ENCODE peak calls at places on chromosomes 4 and X, in eight cellular contexts. One of them, this sample, is unnamed.

GRCh38 chr4:106971586-106971985 is 64.5 kb downstream of the DKK2 start:
- DNase-seq in upper lobe of right lung: no peak
- DNase-seq in endodermal cell: no peak
- DNase-seq in psoas muscle: no peak
- DNase-seq in epithelial cell of esophagus: no peak
- DNase-seq in natural killer cell: no peak
- DNase-seq in BJ: no peak
- DNase-seq in left lung: no peak
- DNase-seq in this sample: no peak

GRCh38 chr4:119080721-119081541 is 54.7 kb upstream of the MYOZ2 start:
- DNase-seq in endodermal cell: no peak
- DNase-seq in epithelial cell of esophagus: peak; percentile 66
- DNase-seq in natural killer cell: no peak
- DNase-seq in BJ: no peak
- DNase-seq in psoas muscle: no peak
- DNase-seq in upper lobe of right lung: no peak
- DNase-seq in left lung: no peak
- DNase-seq in this sample: no peak

GRCh38 chr4:78779280-78779679 is 3.1 kb downstream of the BMP2K start:
- DNase-seq in natural killer cell: no peak
- DNase-seq in epithelial cell of esophagus: peak; percentile 51
- DNase-seq in BJ: no peak
- DNase-seq in left lung: no peak
- DNase-seq in psoas muscle: no peak
- DNase-seq in endodermal cell: no peak
- DNase-seq in upper lobe of right lung: no peak
- DNase-seq in this sample: no peak

GRCh38 chrX:48969471-48969870 is 2.2 kb downstream of the KCND1 start:
- DNase-seq in psoas muscle: no peak
- DNase-seq in left lung: no peak
- DNase-seq in endodermal cell: no peak
- DNase-seq in BJ: no peak
- DNase-seq in epithelial cell of esophagus: no peak
- DNase-seq in natural killer cell: no peak
- DNase-seq in upper lobe of right lung: no peak
- DNase-seq in this sample: no peak

GRCh38 chr4:158129649-158130048 is 43.2 kb downstream of the GASK1B start:
- DNase-seq in natural killer cell: no peak
- DNase-seq in upper lobe of right lung: no peak
- DNase-seq in psoas muscle: no peak
- DNase-seq in left lung: no peak
- DNase-seq in BJ: no peak
- DNase-seq in epithelial cell of esophagus: peak; percentile 5
- DNase-seq in endodermal cell: no peak
- DNase-seq in this sample: no peak

GRCh38 chr4:126568652-126569580 is 1063.8 kb upstream of the INTU start:
- DNase-seq in epithelial cell of esophagus: no peak
- DNase-seq in BJ: no peak
- DNase-seq in upper lobe of right lung: no peak
- DNase-seq in endodermal cell: no peak
- DNase-seq in natural killer cell: no peak
- DNase-seq in left lung: no peak
- DNase-seq in psoas muscle: no peak
- DNase-seq in this sample: no peak

GRCh38 chr4:15332377-15332776 is 95.5 kb upstream of the C1QTNF7 start:
- DNase-seq in natural killer cell: no peak
- DNase-seq in endodermal cell: no peak
- DNase-seq in BJ: no peak
- DNase-seq in psoas muscle: no peak
- DNase-seq in epithelial cell of esophagus: no peak
- DNase-seq in upper lobe of right lung: no peak
- DNase-seq in left lung: no peak
- DNase-seq in this sample: no peak

GRCh38 chr4:93394488-93395185 is 433.9 kb upstream of the ATOH1 start:
- DNase-seq in BJ: no peak
- DNase-seq in natural killer cell: no peak
- DNase-seq in psoas muscle: no peak
- DNase-seq in upper lobe of right lung: no peak
- DNase-seq in left lung: no peak
- DNase-seq in epithelial cell of esophagus: peak; percentile 2
- DNase-seq in endodermal cell: no peak
- DNase-seq in this sample: no peak

GRCh38 chrX:48487362-48487785 is 11.4 kb downstream of the FTSJ1 start:
- DNase-seq in upper lobe of right lung: no peak
- DNase-seq in endodermal cell: no peak
- DNase-seq in natural killer cell: peak; percentile 24
- DNase-seq in BJ: peak; percentile 86
- DNase-seq in psoas muscle: no peak
- DNase-seq in left lung: no peak
- DNase-seq in epithelial cell of esophagus: peak; percentile 96
- DNase-seq in this sample: peak; percentile 49

GRCh38 chrX:147958316-147958715 is 22.8 kb upstream of the FMR1NB start:
- DNase-seq in natural killer cell: no peak
- DNase-seq in BJ: peak; percentile 12
- DNase-seq in upper lobe of right lung: no peak
- DNase-seq in endodermal cell: no peak
- DNase-seq in psoas muscle: no peak
- DNase-seq in left lung: no peak
- DNase-seq in epithelial cell of esophagus: peak; percentile 52
- DNase-seq in this sample: no peak

GRCh38 chrX:95995600-95995999 is 689.0 kb upstream of the DIAPH2 start:
- DNase-seq in endodermal cell: no peak
- DNase-seq in epithelial cell of esophagus: peak; percentile 20
- DNase-seq in natural killer cell: no peak
- DNase-seq in upper lobe of right lung: no peak
- DNase-seq in BJ: no peak
- DNase-seq in left lung: no peak
- DNase-seq in psoas muscle: no peak
- DNase-seq in this sample: no peak

GRCh38 chrX:72621619-72622485 is 49.2 kb upstream of the HDAC8 start:
- DNase-seq in upper lobe of right lung: no peak
- DNase-seq in endodermal cell: no peak
- DNase-seq in psoas muscle: no peak
- DNase-seq in left lung: no peak
- DNase-seq in natural killer cell: no peak
- DNase-seq in epithelial cell of esophagus: peak; percentile 64
- DNase-seq in BJ: no peak
- DNase-seq in this sample: no peak

GRCh38 chr4:110087116-110087708 is 111.2 kb downstream of the ELOVL6 start:
- DNase-seq in epithelial cell of esophagus: peak; percentile 76
- DNase-seq in psoas muscle: no peak
- DNase-seq in left lung: no peak
- DNase-seq in BJ: peak; percentile 63
- DNase-seq in endodermal cell: no peak
- DNase-seq in upper lobe of right lung: no peak
- DNase-seq in natural killer cell: no peak
- DNase-seq in this sample: no peak

GRCh38 chrX:133676344-133677122 is 261.2 kb upstream of the GPC4 start:
- DNase-seq in natural killer cell: no peak
- DNase-seq in endodermal cell: no peak
- DNase-seq in psoas muscle: no peak
- DNase-seq in epithelial cell of esophagus: no peak
- DNase-seq in upper lobe of right lung: no peak
- DNase-seq in BJ: no peak
- DNase-seq in left lung: no peak
- DNase-seq in this sample: no peak

GRCh38 chrX:4944767-4945166 is 1231.3 kb upstream of the PRKX start:
- DNase-seq in epithelial cell of esophagus: no peak
- DNase-seq in natural killer cell: no peak
- DNase-seq in endodermal cell: peak; percentile 48
- DNase-seq in psoas muscle: no peak
- DNase-seq in left lung: no peak
- DNase-seq in BJ: no peak
- DNase-seq in upper lobe of right lung: no peak
- DNase-seq in this sample: no peak

GRCh38 chr4:113745724-113746123 is 15.8 kb downstream of the CAMK2D start:
- DNase-seq in BJ: no peak
- DNase-seq in endodermal cell: no peak
- DNase-seq in natural killer cell: no peak
- DNase-seq in left lung: no peak
- DNase-seq in psoas muscle: no peak
- DNase-seq in upper lobe of right lung: no peak
- DNase-seq in epithelial cell of esophagus: no peak
- DNase-seq in this sample: no peak

GRCh38 chr4:128386761-128387599 is 99.4 kb upstream of the PGRMC2 start:
- DNase-seq in endodermal cell: peak; percentile 68
- DNase-seq in upper lobe of right lung: peak; percentile 76
- DNase-seq in natural killer cell: no peak
- DNase-seq in epithelial cell of esophagus: peak; percentile 87
- DNase-seq in left lung: no peak
- DNase-seq in psoas muscle: peak; percentile 93
- DNase-seq in BJ: peak; percentile 86
- DNase-seq in this sample: no peak

GRCh38 chr4:18022572-18023039 is 1.1 kb upstream of the LCORL start:
- DNase-seq in endodermal cell: no peak
- DNase-seq in upper lobe of right lung: no peak
- DNase-seq in epithelial cell of esophagus: peak; percentile 1
- DNase-seq in BJ: no peak
- DNase-seq in left lung: no peak
- DNase-seq in psoas muscle: no peak
- DNase-seq in natural killer cell: no peak
- DNase-seq in this sample: no peak

GRCh38 chr4:3257125-3257690 is 8.2 kb downstream of the MSANTD1 start:
- DNase-seq in BJ: no peak
- DNase-seq in upper lobe of right lung: peak; percentile 40
- DNase-seq in endodermal cell: peak; percentile 45
- DNase-seq in left lung: peak; percentile 53
- DNase-seq in natural killer cell: no peak
- DNase-seq in epithelial cell of esophagus: peak; percentile 57
- DNase-seq in psoas muscle: peak; percentile 13
- DNase-seq in this sample: no peak

GRCh38 chr4:157792716-157793115 is 380.1 kb downstream of the GASK1B start:
- DNase-seq in psoas muscle: no peak
- DNase-seq in natural killer cell: no peak
- DNase-seq in BJ: no peak
- DNase-seq in left lung: no peak
- DNase-seq in upper lobe of right lung: no peak
- DNase-seq in endodermal cell: no peak
- DNase-seq in epithelial cell of esophagus: no peak
- DNase-seq in this sample: no peak

GRCh38 chr4:127045872-127046271 is 586.9 kb upstream of the INTU start:
- DNase-seq in left lung: no peak
- DNase-seq in psoas muscle: no peak
- DNase-seq in BJ: no peak
- DNase-seq in epithelial cell of esophagus: peak; percentile 76
- DNase-seq in endodermal cell: no peak
- DNase-seq in natural killer cell: no peak
- DNase-seq in upper lobe of right lung: no peak
- DNase-seq in this sample: no peak

GRCh38 chrX:107677909-107678308 is 49.6 kb downstream of the PRPS1 start:
- DNase-seq in BJ: no peak
- DNase-seq in psoas muscle: no peak
- DNase-seq in left lung: no peak
- DNase-seq in endodermal cell: peak; percentile 42
- DNase-seq in epithelial cell of esophagus: no peak
- DNase-seq in natural killer cell: no peak
- DNase-seq in upper lobe of right lung: no peak
- DNase-seq in this sample: no peak

GRCh38 chrX:107676559-107677378 is 48.5 kb downstream of the PRPS1 start:
- DNase-seq in left lung: peak; percentile 95
- DNase-seq in psoas muscle: peak; percentile 89
- DNase-seq in natural killer cell: no peak
- DNase-seq in BJ: peak; percentile 59
- DNase-seq in upper lobe of right lung: peak; percentile 95
- DNase-seq in epithelial cell of esophagus: peak; percentile 89
- DNase-seq in endodermal cell: peak; percentile 82
- DNase-seq in this sample: peak; percentile 59

GRCh38 chrX:107678957-107679740 is 50.8 kb downstream of the PRPS1 start:
- DNase-seq in natural killer cell: peak; percentile 36
- DNase-seq in psoas muscle: peak; percentile 83
- DNase-seq in epithelial cell of esophagus: peak; percentile 64
- DNase-seq in left lung: peak; percentile 72
- DNase-seq in upper lobe of right lung: peak; percentile 76
- DNase-seq in BJ: no peak
- DNase-seq in endodermal cell: peak; percentile 40
- DNase-seq in this sample: peak; percentile 52

GRCh38 chrX:107675823-107676555 is 47.7 kb downstream of the PRPS1 start:
- DNase-seq in epithelial cell of esophagus: peak; percentile 46
- DNase-seq in endodermal cell: peak; percentile 61
- DNase-seq in upper lobe of right lung: no peak
- DNase-seq in left lung: no peak
- DNase-seq in BJ: no peak
- DNase-seq in natural killer cell: no peak
- DNase-seq in psoas muscle: peak; percentile 30
- DNase-seq in this sample: no peak

DNA sequence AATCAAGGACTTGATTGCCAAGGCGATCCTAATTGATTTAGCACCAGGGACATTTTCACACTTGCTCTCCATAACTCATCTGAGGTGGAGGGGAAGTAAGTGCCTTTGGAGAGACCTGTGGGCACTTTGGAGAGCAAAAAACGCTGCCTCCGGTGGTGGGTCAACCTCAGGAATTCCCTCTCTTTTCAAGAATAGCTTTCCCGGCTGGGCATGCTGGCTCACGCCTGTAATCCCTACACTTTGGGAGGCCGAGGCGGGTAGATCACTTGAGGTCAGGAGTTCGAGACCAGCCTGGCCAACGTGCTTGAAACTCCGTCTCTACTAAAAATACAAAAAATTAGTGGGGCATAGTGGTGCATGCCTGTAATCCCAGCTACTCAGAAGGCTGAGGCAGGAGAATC is 49.2 kb downstream of the PRPS1 start:
- DNase-seq in psoas muscle: no peak
- DNase-seq in epithelial cell of esophagus: peak; percentile 18
- DNase-seq in endodermal cell: peak; percentile 81
- DNase-seq in BJ: no peak
- DNase-seq in left lung: no peak
- DNase-seq in upper lobe of right lung: no peak
- DNase-seq in natural killer cell: no peak
- DNase-seq in this sample: no peak
- TF ChIP-seq CTCF in psoas muscle: no peak
- TF ChIP-seq CTCF in epithelial cell of esophagus: no peak
- TF ChIP-seq CTCF in endodermal cell: peak; percentile 21
- TF ChIP-seq CTCF in BJ: no peak
- TF ChIP-seq CTCF in left lung: no peak
- TF ChIP-seq CTCF in upper lobe of right lung: no peak
- TF ChIP-seq CTCF in natural killer cell: no peak
- TF ChIP-seq CTCF in this sample: no peak

GRCh38 chr4:183504064-183504929 is 561 bp upstream of the ING2 start:
- DNase-seq in natural killer cell: peak; percentile 100
- DNase-seq in psoas muscle: peak; percentile 100
- DNase-seq in endodermal cell: peak; percentile 99
- DNase-seq in BJ: peak; percentile 87
- DNase-seq in epithelial cell of esophagus: peak; percentile 99
- DNase-seq in upper lobe of right lung: peak; percentile 100
- DNase-seq in left lung: peak; percentile 100
- DNase-seq in this sample: peak; percentile 97
- TF ChIP-seq CTCF in natural killer cell: no peak
- TF ChIP-seq CTCF in psoas muscle: peak; percentile 27
- TF ChIP-seq CTCF in endodermal cell: peak; percentile 34
- TF ChIP-seq CTCF in BJ: peak; percentile 17
- TF ChIP-seq CTCF in epithelial cell of esophagus: peak; percentile 22
- TF ChIP-seq CTCF in upper lobe of right lung: peak; percentile 34
- TF ChIP-seq CTCF in left lung: no peak
- TF ChIP-seq CTCF in this sample: peak; percentile 12

GRCh38 chr4:76305971-76306881 is at the start of gene STBD1:
- DNase-seq in natural killer cell: peak; percentile 21
- DNase-seq in BJ: no peak
- DNase-seq in left lung: peak; percentile 96
- DNase-seq in psoas muscle: peak; percentile 83
- DNase-seq in epithelial cell of esophagus: peak; percentile 62
- DNase-seq in upper lobe of right lung: peak; percentile 90
- DNase-seq in endodermal cell: peak; percentile 93
- DNase-seq in this sample: no peak
- TF ChIP-seq CTCF in natural killer cell: no peak
- TF ChIP-seq CTCF in BJ: peak; percentile 13
- TF ChIP-seq CTCF in left lung: no peak
- TF ChIP-seq CTCF in psoas muscle: no peak
- TF ChIP-seq CTCF in epithelial cell of esophagus: no peak
- TF ChIP-seq CTCF in upper lobe of right lung: no peak
- TF ChIP-seq CTCF in endodermal cell: no peak
- TF ChIP-seq CTCF in this sample: no peak

GRCh38 chrX:31988975-31989374 is 917.1 kb upstream of the FTHL17 start:
- DNase-seq in natural killer cell: no peak
- DNase-seq in upper lobe of right lung: no peak
- DNase-seq in left lung: no peak
- DNase-seq in epithelial cell of esophagus: no peak
- DNase-seq in endodermal cell: no peak
- DNase-seq in psoas muscle: no peak
- DNase-seq in BJ: no peak
- DNase-seq in this sample: no peak
- TF ChIP-seq CTCF in natural killer cell: no peak
- TF ChIP-seq CTCF in upper lobe of right lung: no peak
- TF ChIP-seq CTCF in left lung: no peak
- TF ChIP-seq CTCF in epithelial cell of esophagus: no peak
- TF ChIP-seq CTCF in endodermal cell: peak; percentile 47
- TF ChIP-seq CTCF in psoas muscle: no peak
- TF ChIP-seq CTCF in BJ: no peak
- TF ChIP-seq CTCF in this sample: no peak

This sample was measured in CD14-positive monocyte.